ENCODE peak calls at places on chromosomes 6 and 20, in eight cellular contexts. E is endodermal cell, A is adrenal gland, N is pancreas, U is cardiac muscle cell, K is GM23338, D is psoas muscle, R is esophagus squamous epithelium. F is an unnamed sample. For H3K4me1, the result is how much of the 10 kb centered on the place peaks cover.

GRCh38 chr6:125363010-125363359 is 61.2 kb upstream of the HDDC2 start:
- DNase-seq in E (no peak), A (no peak), N (no peak), U (no peak), K (peak), D (no peak), R (no peak), F (no peak)

GRCh38 chr20:46081074-46081473 is 8.7 kb downstream of the NCOA5 start:
- DNase-seq in E (no peak), A (no peak), N (no peak), U (no peak), K (no peak), D (no peak), R (no peak), F (no peak)

GRCh38 chr6:20455175-20456075 is 53.7 kb downstream of the E2F3 start:
- DNase-seq in E (no peak), A (no peak), N (no peak), U (peak), K (no peak), D (no peak), R (no peak), F (no peak)

GRCh38 chr6:152673233-152673632 is 24.5 kb upstream of the MYCT1 start:
- DNase-seq in E (no peak), A (no peak), N (no peak), U (peak), K (no peak), D (no peak), R (no peak), F (no peak)

GRCh38 chr6:161836643-161837448 is 563.0 kb upstream of the AGPAT4 start:
- DNase-seq in E (no peak), A (no peak), N (peak), U (peak), K (peak), D (no peak), R (no peak), F (no peak)

GRCh38 chr6:128024976-128025375 is 124.1 kb upstream of the THEMIS start:
- DNase-seq in E (no peak), A (no peak), N (no peak), U (peak), K (peak), D (no peak), R (no peak), F (no peak)

GRCh38 chr6:126444874-126445273 is 105.0 kb downstream of the CENPW start:
- DNase-seq in E (no peak), A (no peak), N (no peak), U (no peak), K (no peak), D (no peak), R (no peak), F (no peak)

GRCh38 chr6:137570307-137570832 is 76.2 kb upstream of the OLIG3 start:
- DNase-seq in E (no peak), A (no peak), N (no peak), U (no peak), K (no peak), D (no peak), R (no peak), F (no peak)

GRCh38 chr6:159608961-159609673 is 83.9 kb downstream of the SOD2 start:
- DNase-seq in E (peak), A (no peak), N (no peak), U (peak), K (peak), D (no peak), R (no peak), F (no peak)

GRCh38 chr20:17530716-17531536 is at the start of gene BFSP1:
- DNase-seq in E (peak), A (peak), N (peak), U (peak), K (peak), D (peak), R (no peak), F (peak)

GRCh38 chr6:6623553-6623952 is 35.0 kb downstream of the LY86 start:
- DNase-seq in E (no peak), A (no peak), N (no peak), U (no peak), K (no peak), D (no peak), R (no peak), F (no peak)

GRCh38 chr6:80725156-80725930 is 618.9 kb downstream of the BCKDHB start:
- DNase-seq in E (no peak), A (no peak), N (no peak), U (no peak), K (no peak), D (no peak), R (no peak), F (no peak)

GRCh38 chr20:20823469-20823868 is 111.0 kb upstream of the RALGAPA2 start:
- DNase-seq in E (no peak), A (no peak), N (no peak), U (no peak), K (no peak), D (no peak), R (no peak), F (no peak)

GRCh38 chr20:43068482-43068881 is 121.2 kb downstream of the PTPRT start:
- DNase-seq in E (no peak), A (no peak), N (no peak), U (no peak), K (no peak), D (no peak), R (no peak), F (no peak)

GRCh38 chr20:36173451-36173933 is 19.0 kb downstream of the EPB41L1 start:
- DNase-seq in E (peak), A (peak), N (no peak), U (peak), K (peak), D (no peak), R (no peak), F (no peak)

GRCh38 chr6:47308223-47308567 is 1.5 kb downstream of the TNFRSF21 start:
- DNase-seq in E (peak), A (no peak), N (no peak), U (peak), K (no peak), D (no peak), R (no peak), F (no peak)

GRCh38 chr20:36060676-36061075 is 92.3 kb downstream of the CNBD2 start:
- DNase-seq in E (no peak), A (no peak), N (no peak), U (no peak), K (no peak), D (no peak), R (no peak), F (no peak)

GRCh38 chr6:149876241-149876933 is 12.2 kb upstream of the LRP11 start:
- DNase-seq in E (no peak), A (no peak), N (no peak), U (no peak), K (no peak), D (no peak), R (no peak), F (no peak)

GRCh38 chr20:54794110-54794509 is 318.7 kb downstream of the DOK5 start:
- DNase-seq in E (no peak), A (no peak), N (no peak), U (no peak), K (no peak), D (no peak), R (no peak), F (no peak)

GRCh38 chr6:6556738-6557503 is 31.6 kb upstream of the LY86 start:
- DNase-seq in E (peak), A (peak), N (peak), U (peak), K (peak), D (no peak), R (no peak), F (no peak)

GRCh38 chr20:50548396-50548795 is 38.2 kb downstream of the PTPN1 start:
- DNase-seq in E (no peak), A (no peak), N (no peak), U (no peak), K (no peak), D (no peak), R (no peak), F (no peak)
- H3K4me1 ChIP-seq in E (under half), A (under half), N (under half), U (under half), K (under half), D (under half), R (half or more), F (under half)

DNA sequence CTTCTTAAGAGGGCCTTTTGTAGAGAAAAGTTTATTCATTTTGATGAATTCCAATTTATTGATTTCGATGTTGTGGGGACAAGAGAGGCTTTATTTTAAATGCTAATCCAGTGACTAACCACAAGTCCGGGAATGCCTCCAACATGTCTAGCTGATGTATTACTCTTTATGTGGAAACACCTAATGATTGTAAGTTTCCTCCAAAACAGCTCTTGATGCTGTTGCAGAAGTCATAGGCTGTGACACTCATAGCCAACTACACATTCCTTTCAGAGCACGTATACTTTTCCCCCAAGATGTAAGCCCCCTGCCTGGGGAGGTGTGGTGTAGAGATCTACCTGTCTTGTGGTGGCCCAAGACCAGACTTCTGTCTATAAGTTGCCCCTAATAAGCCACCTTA is 61.3 kb upstream of the RNF24 start:
- DNase-seq in E (no peak), A (peak), N (peak), U (peak), K (no peak), D (no peak), R (no peak), F (no peak)
- H3K4me1 ChIP-seq in E (under half), A (under half), N (under half), U (under half), K (under half), D (under half), R (under half), F (under half)

GRCh38 chr20:40893610-40894242 is 134.9 kb upstream of the TOP1 start:
- DNase-seq in E (no peak), A (peak), N (no peak), U (peak), K (no peak), D (no peak), R (no peak), F (no peak)
- H3K4me1 ChIP-seq in E (under half), A (under half), N (under half), U (under half), K (under half), D (under half), R (under half), F (under half)

DNA sequence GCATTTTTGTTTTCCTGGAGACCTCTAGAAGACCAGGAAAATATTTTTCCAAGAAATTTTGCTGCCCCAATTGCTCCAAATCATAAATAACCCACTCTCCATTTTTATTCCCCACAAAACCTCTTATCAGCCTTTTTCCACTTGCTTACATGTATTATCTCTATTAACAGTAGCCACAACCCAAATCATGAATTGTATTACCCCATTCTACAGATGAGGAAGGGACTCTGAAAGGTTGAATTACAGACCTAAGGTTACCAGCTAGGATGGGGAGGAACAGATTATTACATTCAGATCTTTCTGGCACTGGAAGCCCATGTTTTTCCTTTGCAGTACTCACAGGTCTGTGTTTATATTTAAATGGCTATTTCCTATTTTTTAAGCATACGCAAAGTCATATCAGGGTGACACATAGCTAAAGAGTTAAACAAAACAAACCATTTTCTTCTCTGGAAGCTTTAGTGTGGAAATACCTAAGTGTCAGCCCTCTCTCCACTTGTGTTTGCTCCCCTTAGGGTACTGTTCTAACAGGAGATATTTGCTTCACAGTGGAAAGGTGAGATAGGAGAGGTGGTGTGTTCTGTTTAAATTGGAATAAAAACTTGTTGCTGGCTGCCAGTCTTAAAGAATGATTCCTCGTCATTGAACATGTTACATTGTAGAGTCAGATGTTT is 18.7 kb downstream of the PHACTR2 start:
- DNase-seq in E (no peak), A (no peak), N (no peak), U (no peak), K (no peak), D (no peak), R (no peak), F (no peak)
- H3K4me1 ChIP-seq in E (under half), A (half or more), N (under half), U (under half), K (half or more), D (half or more), R (half or more), F (half or more)

DNA sequence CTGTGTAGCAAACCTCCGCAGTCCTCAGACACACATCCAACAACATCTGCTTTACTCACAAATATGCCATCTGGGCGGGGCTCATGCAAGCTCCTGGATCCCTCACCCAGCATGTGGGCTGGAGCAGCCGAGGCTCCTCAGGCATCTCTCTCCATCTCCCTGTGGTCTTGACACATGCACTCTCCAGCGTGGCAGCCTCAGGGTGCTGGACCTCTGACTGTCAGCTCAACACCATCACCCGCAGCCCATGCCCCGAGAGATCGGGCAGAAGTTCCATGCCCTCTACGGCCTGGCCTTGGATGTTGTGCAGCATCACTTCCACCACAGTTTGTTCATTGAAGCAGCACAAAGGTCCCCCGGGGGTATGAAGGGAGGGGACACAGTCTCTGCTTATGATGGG is 32.6 kb upstream of the CD93 start:
- DNase-seq in E (no peak), A (peak), N (no peak), U (no peak), K (no peak), D (no peak), R (no peak), F (no peak)
- H3K4me1 ChIP-seq in E (under half), A (under half), N (under half), U (under half), K (under half), D (under half), R (half or more), F (under half)

DNA sequence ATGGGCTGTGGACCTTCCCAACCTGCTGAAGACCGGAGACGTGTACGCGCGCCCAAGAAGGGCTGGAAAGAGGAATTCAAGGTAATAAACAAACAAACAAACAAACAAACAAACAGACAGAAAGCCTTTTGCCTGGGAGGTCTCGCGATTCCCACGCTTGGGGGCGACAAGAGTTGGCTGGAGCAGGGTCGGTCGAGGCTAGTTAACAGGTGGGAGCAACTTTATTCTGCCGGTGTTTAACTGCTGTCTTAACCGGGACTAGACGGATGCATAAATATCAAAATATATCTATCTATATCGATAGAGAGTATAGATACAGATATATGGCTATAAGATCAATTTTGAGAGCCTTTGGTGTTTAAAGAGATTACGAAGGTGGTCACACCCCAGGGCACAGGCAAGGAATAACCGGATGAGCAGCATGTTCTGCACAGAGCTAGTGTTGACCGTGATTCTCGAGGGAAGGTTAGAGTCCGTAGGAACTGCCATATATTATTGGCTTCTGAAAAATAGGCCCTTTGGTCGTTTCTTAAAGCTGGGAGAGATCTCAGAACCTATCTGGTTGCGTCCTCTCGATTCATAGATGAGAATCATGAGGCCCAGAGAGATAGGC is 514 bp downstream of the STMND1 start:
- DNase-seq in E (no peak), A (no peak), N (no peak), U (no peak), K (no peak), D (no peak), R (no peak), F (no peak)
- H3K4me1 ChIP-seq in E (under half), A (under half), N (under half), U (under half), K (under half), D (under half), R (under half), F (under half)

DNA sequence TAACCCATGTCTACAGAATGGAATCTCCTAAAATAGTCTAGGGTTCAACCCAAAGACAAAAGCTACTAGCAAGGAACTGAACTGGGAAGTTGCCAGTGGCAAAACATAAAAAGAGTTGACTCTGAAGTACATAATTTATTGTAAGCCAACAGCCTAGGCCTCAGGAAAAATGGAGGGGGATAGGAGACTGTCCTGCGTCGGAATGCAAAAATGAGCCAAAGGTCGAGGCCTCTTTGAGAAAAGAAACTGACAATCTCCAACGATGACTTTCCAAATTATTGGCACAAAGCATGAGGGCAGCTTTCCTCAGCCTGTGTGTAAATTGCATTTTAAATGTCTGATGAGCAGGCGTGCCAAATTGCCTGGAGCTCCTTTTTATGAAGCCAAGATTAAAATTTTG is 2.1 kb downstream of the COL12A1 start:
- DNase-seq in E (no peak), A (no peak), N (no peak), U (peak), K (no peak), D (no peak), R (no peak), F (no peak)
- H3K4me1 ChIP-seq in E (under half), A (under half), N (under half), U (under half), K (under half), D (under half), R (half or more), F (half or more)

F was measured in heart left ventricle.